ENCODE peak calls at places on chromosomes 1 and 21, in six cellular contexts. Z, J, G, A, E and P are unnamed samples.

GRCh38 chr1:160261526-160261877 is 847 bp downstream of the DCAF8 start:
- DNase-seq in Z (peak; percentile 58), J (peak; percentile 64), G (peak; percentile 77), A (no peak), E (no peak), P (peak; percentile 57)

GRCh38 chr1:12398479-12398878 is 168.6 kb downstream of the VPS13D start:
- DNase-seq in Z (no peak), J (no peak), G (no peak), A (no peak), E (no peak), P (no peak)

GRCh38 chr21:8994640-8995511 is 1526.5 kb upstream of the TPTE start:
- DNase-seq in Z (no peak), J (no peak), G (no peak), A (no peak), E (no peak), P (no peak)

GRCh38 chr1:208159542-208160258 is 84.5 kb downstream of the PLXNA2 start:
- DNase-seq in Z (no peak), J (no peak), G (no peak), A (no peak), E (no peak), P (no peak)

GRCh38 chr1:19643113-19643512 is 998 bp upstream of the NBL1 start:
- DNase-seq in Z (no peak), J (no peak), G (no peak), A (peak; percentile 57), E (peak; percentile 86), P (no peak)

GRCh38 chr1:217522280-217522679 is 108.6 kb downstream of the GPATCH2 start:
- DNase-seq in Z (no peak), J (no peak), G (no peak), A (no peak), E (no peak), P (no peak)

GRCh38 chr1:199452627-199453026 is 574.9 kb upstream of the NR5A2 start:
- DNase-seq in Z (no peak), J (no peak), G (no peak), A (no peak), E (no peak), P (no peak)

GRCh38 chr1:246147471-246148461 is 359.3 kb downstream of the SMYD3 start:
- DNase-seq in Z (no peak), J (no peak), G (no peak), A (no peak), E (no peak), P (no peak)

GRCh38 chr1:74010206-74010605 is 187.8 kb downstream of the LRRIQ3 start:
- DNase-seq in Z (no peak), J (no peak), G (peak; percentile 1), A (no peak), E (peak; percentile 16), P (no peak)

GRCh38 chr21:36630485-36631206 is 68.3 kb upstream of the SIM2 start:
- DNase-seq in Z (peak; percentile 40), J (peak; percentile 16), G (peak; percentile 67), A (peak; percentile 5), E (peak; percentile 63), P (peak; percentile 8)

GRCh38 chr1:201268604-201269151 is 14.6 kb upstream of the PKP1 start:
- DNase-seq in Z (no peak), J (no peak), G (no peak), A (no peak), E (no peak), P (no peak)

GRCh38 chr1:53398585-53399365 is 60.4 kb upstream of the DMRTB1 start:
- DNase-seq in Z (no peak), J (no peak), G (no peak), A (no peak), E (no peak), P (no peak)

GRCh38 chr1:32991819-32992488 is 27.3 kb upstream of the RNF19B start:
- DNase-seq in Z (no peak), J (no peak), G (peak; percentile 72), A (no peak), E (no peak), P (no peak)

GRCh38 chr21:45982256-45982757 is 737 bp downstream of the COL6A1 start:
- DNase-seq in Z (no peak), J (no peak), G (no peak), A (no peak), E (peak; percentile 49), P (no peak)

GRCh38 chr1:96416690-96417444 is 304.7 kb upstream of the PTBP2 start:
- DNase-seq in Z (no peak), J (no peak), G (peak; percentile 26), A (no peak), E (no peak), P (no peak)

GRCh38 chr21:46203203-46203600 is 18.9 kb upstream of the SPATC1L start:
- DNase-seq in Z (no peak), J (no peak), G (no peak), A (no peak), E (no peak), P (no peak)

GRCh38 chr1:909861-910310 is 13.8 kb upstream of the SAMD11 start:
- DNase-seq in Z (no peak), J (no peak), G (no peak), A (no peak), E (peak; percentile 21), P (no peak)

GRCh38 chr1:209835782-209836298 is 8.1 kb downstream of the UTP25 start:
- DNase-seq in Z (no peak), J (no peak), G (no peak), A (no peak), E (no peak), P (no peak)

GRCh38 chr21:21084179-21084578 is 86.0 kb downstream of the NCAM2 start:
- DNase-seq in Z (no peak), J (no peak), G (no peak), A (no peak), E (no peak), P (no peak)

GRCh38 chr21:22585558-22585957 is 1587.3 kb downstream of the NCAM2 start:
- DNase-seq in Z (no peak), J (no peak), G (no peak), A (no peak), E (no peak), P (no peak)

GRCh38 chr1:41851589-41851988 is 67.1 kb downstream of the HIVEP3 start:
- DNase-seq in Z (no peak), J (no peak), G (peak; percentile 21), A (peak; percentile 57), E (no peak), P (no peak)

GRCh38 chr1:155729031-155729898 is 40.4 kb downstream of the DAP3 start:
- DNase-seq in Z (peak; percentile 31), J (no peak), G (peak; percentile 44), A (no peak), E (no peak), P (no peak)

GRCh38 chr21:40383951-40384350 is 463.0 kb downstream of the DSCAM start:
- DNase-seq in Z (no peak), J (no peak), G (no peak), A (no peak), E (no peak), P (no peak)